ENCODE peak calls at places on chromosome 5, in five cellular contexts. T is glutamatergic neuron; P is posterior vena cava; U is stimulated activated CD4-positive, alpha-beta T cell treated with anti-CD3 and anti-CD28 coated beads, Interleukin-4, amount 100 ng/mL, for 24 hours; S is iris pigment epithelial cell. A is an unnamed sample.

GRCh38 chr5:16937023-16937379 is 913 bp upstream of the MYO10 start:
- DNase-seq in T (no peak), P (no peak), U (no peak), S (no peak), A (peak)

GRCh38 chr5:428219-428618 is 14.8 kb upstream of the EXOC3 start:
- DNase-seq in T (no peak), P (peak), U (no peak), S (no peak), A (no peak)

GRCh38 chr5:1874820-1875219 is 7.9 kb downstream of the IRX4 start:
- DNase-seq in T (peak), P (no peak), U (no peak), S (no peak), A (no peak)

GRCh38 chr5:37490411-37490810 is 111.3 kb downstream of the WDR70 start:
- DNase-seq in T (no peak), P (no peak), U (no peak), S (no peak), A (no peak)

GRCh38 chr5:20833081-20833627 is 845.2 kb upstream of the CDH18 start:
- DNase-seq in T (no peak), P (no peak), U (no peak), S (no peak), A (no peak)

GRCh38 chr5:113759505-113760145 is 246.1 kb downstream of the YTHDC2 start:
- DNase-seq in T (no peak), P (no peak), U (no peak), S (no peak), A (no peak)

GRCh38 chr5:134116291-134116690 is 1.8 kb downstream of the TCF7 start:
- DNase-seq in T (no peak), P (no peak), U (no peak), S (no peak), A (no peak)

GRCh38 chr5:57066921-57067914 is 106.6 kb upstream of the GPBP1 start:
- DNase-seq in T (no peak), P (no peak), U (no peak), S (peak), A (no peak)

GRCh38 chr5:132296412-132297001 is 2.3 kb downstream of the SLC22A4 start:
- DNase-seq in T (no peak), P (no peak), U (no peak), S (peak), A (no peak)

GRCh38 chr5:148989567-148989966 is 73.3 kb downstream of the SH3TC2 start:
- DNase-seq in T (no peak), P (no peak), U (no peak), S (no peak), A (no peak)

GRCh38 chr5:103034662-103035392 is 85.1 kb downstream of the GIN1 start:
- DNase-seq in T (no peak), P (no peak), U (no peak), S (no peak), A (no peak)

GRCh38 chr5:73515232-73515631 is 17.0 kb downstream of the BTF3 start:
- DNase-seq in T (no peak), P (no peak), U (no peak), S (no peak), A (peak)

GRCh38 chr5:122056913-122057312 is 21.1 kb downstream of the LOX start:
- DNase-seq in T (no peak), P (no peak), U (no peak), S (peak), A (no peak)

GRCh38 chr5:37165761-37166160 is 83.4 kb downstream of the CPLANE1 start:
- DNase-seq in T (no peak), P (no peak), U (no peak), S (no peak), A (no peak)

GRCh38 chr5:56039985-56040384 is 45.2 kb upstream of the IL6ST start:
- DNase-seq in T (no peak), P (no peak), U (no peak), S (peak), A (no peak)

GRCh38 chr5:80867233-80867632 is 92.9 kb upstream of the RASGRF2 start:
- DNase-seq in T (no peak), P (no peak), U (no peak), S (peak), A (no peak)

GRCh38 chr5:142587354-142587965 is 98.4 kb downstream of the FGF1 start:
- DNase-seq in T (peak), P (no peak), U (peak), S (peak), A (no peak)

A was measured in mucosa of gallbladder.